ENCODE peak calls at places on chromosomes 3 and 15, in nine cellular contexts. H, K, N, A, T, Q, V, B and S are unnamed samples. For H3K4me1 and H3K9me3, the result is how much of the 10 kb centered on the place peaks cover.

GRCh38 chr3:183822631-183823030 is 2.7 kb downstream of the MAP6D1 start:
- DNase-seq in H (no peak), K (peak), N (no peak), A (no peak), T (no peak), Q (no peak), V (no peak), B (no peak), S (no peak)

GRCh38 chr15:63601026-63601726 is 4.0 kb downstream of the FBXL22 start:
- DNase-seq in H (no peak), K (peak), N (peak), A (no peak), T (peak), Q (peak), V (peak), B (peak), S (no peak)

GRCh38 chr15:41965441-41966413 is 6.6 kb downstream of the EHD4 start:
- DNase-seq in H (no peak), K (no peak), N (peak), A (no peak), T (no peak), Q (peak), V (peak), B (no peak), S (no peak)

GRCh38 chr3:50383750-50384149 is 24.4 kb upstream of the TMEM115 start:
- DNase-seq in H (no peak), K (no peak), N (no peak), A (no peak), T (no peak), Q (no peak), V (no peak), B (no peak), S (no peak)

GRCh38 chr3:126378341-126378751 is 16.4 kb upstream of the CFAP100 start:
- DNase-seq in H (no peak), K (no peak), N (no peak), A (no peak), T (no peak), Q (peak), V (no peak), B (no peak), S (no peak)

GRCh38 chr15:97881568-97881967 is 78.9 kb upstream of the ARRDC4 start:
- DNase-seq in H (no peak), K (no peak), N (no peak), A (no peak), T (no peak), Q (no peak), V (no peak), B (no peak), S (no peak)

GRCh38 chr3:104873331-104873730 is 493.4 kb upstream of the ALCAM start:
- DNase-seq in H (no peak), K (no peak), N (peak), A (no peak), T (no peak), Q (no peak), V (no peak), B (no peak), S (no peak)

GRCh38 chr3:124607163-124607562 is 123.1 kb upstream of the UMPS start:
- DNase-seq in H (no peak), K (no peak), N (peak), A (no peak), T (no peak), Q (no peak), V (no peak), B (no peak), S (no peak)

GRCh38 chr3:27568393-27568792 is 84.2 kb upstream of the SLC4A7 start:
- DNase-seq in H (no peak), K (no peak), N (no peak), A (no peak), T (no peak), Q (peak), V (peak), B (no peak), S (no peak)

GRCh38 chr15:47652213-47652852 is 65.0 kb upstream of the SEMA6D start:
- DNase-seq in H (no peak), K (no peak), N (no peak), A (no peak), T (no peak), Q (no peak), V (no peak), B (no peak), S (peak)

GRCh38 chr3:99945328-99945995 is 127.8 kb downstream of the CMSS1 start:
- DNase-seq in H (no peak), K (no peak), N (peak), A (no peak), T (no peak), Q (peak), V (no peak), B (no peak), S (peak)

GRCh38 chr3:155070932-155071387 is 9.2 kb upstream of the MME start:
- DNase-seq in H (no peak), K (no peak), N (peak), A (peak), T (no peak), Q (no peak), V (no peak), B (no peak), S (no peak)

GRCh38 chr3:58008140-58009025 is at the start of gene FLNB:
- DNase-seq in H (no peak), K (peak), N (peak), A (no peak), T (peak), Q (peak), V (peak), B (peak), S (peak)

GRCh38 chr3:168884353-168884903 is 779.1 kb downstream of the MECOM start:
- DNase-seq in H (no peak), K (no peak), N (peak), A (no peak), T (no peak), Q (peak), V (no peak), B (no peak), S (peak)

GRCh38 chr3:179421500-179421899 is 29.8 kb downstream of the GNB4 start:
- DNase-seq in H (no peak), K (peak), N (peak), A (peak), T (no peak), Q (no peak), V (no peak), B (no peak), S (no peak)

GRCh38 chr15:31516874-31517273 is 190.2 kb downstream of the KLF13 start:
- DNase-seq in H (no peak), K (no peak), N (no peak), A (no peak), T (no peak), Q (no peak), V (no peak), B (no peak), S (no peak)

GRCh38 chr3:155352900-155353490 is 59.5 kb upstream of the STRIT1 start:
- DNase-seq in H (no peak), K (peak), N (peak), A (peak), T (peak), Q (no peak), V (no peak), B (no peak), S (peak)

GRCh38 chr3:153028336-153028735 is 133.7 kb upstream of the RAP2B start:
- DNase-seq in H (no peak), K (no peak), N (peak), A (no peak), T (no peak), Q (no peak), V (no peak), B (no peak), S (no peak)

GRCh38 chr15:45646220-45646619 is 11.4 kb downstream of the SQOR start:
- DNase-seq in H (no peak), K (no peak), N (peak), A (no peak), T (no peak), Q (no peak), V (no peak), B (no peak), S (no peak)
- H3K4me1 ChIP-seq in H (under half), K (under half), N (under half), A (half or more), T (under half), Q (under half), V (half or more), B (half or more), S (under half)

DNA sequence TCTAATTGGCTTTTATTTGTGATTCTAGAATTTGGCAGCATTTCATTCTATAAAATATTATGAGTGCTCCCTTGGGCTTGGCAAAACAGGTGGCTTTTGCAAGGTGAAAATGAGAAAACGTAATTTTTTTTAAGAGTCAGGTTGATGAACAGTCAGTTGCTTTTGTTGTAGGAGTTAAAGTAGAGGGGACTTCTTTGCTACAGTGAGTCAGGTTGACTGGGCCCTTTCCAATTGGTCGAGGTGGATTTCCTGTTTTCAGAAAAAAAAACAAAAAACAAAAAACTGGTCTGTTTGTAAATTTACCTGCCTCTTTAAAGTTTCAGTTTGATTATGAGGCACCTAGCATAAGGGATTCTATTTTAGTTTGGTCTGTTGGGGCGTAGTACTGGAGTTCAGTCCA is 1469.4 kb upstream of the GBE1 start:
- DNase-seq in H (no peak), K (no peak), N (no peak), A (no peak), T (no peak), Q (no peak), V (no peak), B (no peak), S (no peak)
- H3K9me3 ChIP-seq in H (under half), K (under half), N (under half), A (under half), T (under half), Q (under half), V (under half), B (under half), S (under half)

DNA sequence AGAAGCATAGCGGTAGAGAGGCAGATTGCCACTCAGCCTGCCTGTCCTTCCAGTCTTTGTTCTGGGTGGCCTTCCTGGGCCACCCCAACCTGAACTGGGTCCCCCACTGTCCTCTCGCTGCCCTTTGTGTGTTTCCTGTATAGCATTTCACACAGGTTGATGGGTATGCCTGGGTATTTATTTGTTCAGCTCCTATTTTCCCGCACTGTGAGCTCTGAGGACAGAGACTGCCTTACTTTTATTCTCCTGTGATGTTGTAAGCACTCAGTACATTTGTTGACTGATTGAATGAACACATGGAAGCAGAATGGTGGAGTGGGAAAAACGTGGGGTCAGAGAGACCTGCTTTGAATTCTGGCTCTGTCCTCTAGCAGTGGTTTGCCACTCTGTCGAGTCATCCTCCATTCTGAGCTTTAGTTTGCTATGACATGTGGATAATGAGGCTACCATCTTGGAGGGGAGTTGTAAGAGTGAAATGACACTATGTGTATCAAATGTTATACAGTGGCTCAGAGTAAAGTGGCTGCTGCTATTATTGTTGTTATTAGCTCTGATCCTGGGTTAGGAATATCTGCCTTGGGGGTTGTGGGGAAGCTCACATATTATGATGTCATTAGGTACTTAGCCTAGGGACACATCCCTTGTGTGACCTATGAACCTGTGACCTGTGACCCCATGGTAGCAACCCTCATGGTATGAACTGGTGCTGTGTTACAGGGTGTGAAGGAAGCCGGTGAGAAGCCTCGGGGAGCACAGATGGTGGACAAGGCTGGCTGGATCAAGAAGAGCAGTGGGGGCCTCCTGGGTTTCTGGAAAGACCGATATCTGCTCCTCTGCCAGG is 6.4 kb downstream of the PLEKHO2 start:
- DNase-seq in H (no peak), K (peak), N (no peak), A (no peak), T (no peak), Q (peak), V (no peak), B (no peak), S (no peak)
- H3K27ac ChIP-seq in H (peak), K (no peak), N (peak), A (no peak), T (no peak), Q (no peak), V (peak), B (no peak), S (no peak)

GRCh38 chr3:187746479-187747335 is 1.4 kb upstream of the BCL6 start:
- DNase-seq in H (no peak), K (peak), N (peak), A (no peak), T (no peak), Q (no peak), V (no peak), B (no peak), S (no peak)
- H3K4me1 ChIP-seq in H (under half), K (under half), N (under half), A (half or more), T (under half), Q (under half), V (half or more), B (under half), S (under half)

GRCh38 chr15:39013262-39013661 is 448.6 kb upstream of the RASGRP1 start:
- DNase-seq in H (no peak), K (no peak), N (no peak), A (no peak), T (no peak), Q (no peak), V (no peak), B (no peak), S (no peak)

GRCh38 chr15:39014682-39015081 is 450.1 kb upstream of the RASGRP1 start:
- DNase-seq in H (no peak), K (no peak), N (no peak), A (no peak), T (no peak), Q (no peak), V (no peak), B (no peak), S (no peak)

DNA sequence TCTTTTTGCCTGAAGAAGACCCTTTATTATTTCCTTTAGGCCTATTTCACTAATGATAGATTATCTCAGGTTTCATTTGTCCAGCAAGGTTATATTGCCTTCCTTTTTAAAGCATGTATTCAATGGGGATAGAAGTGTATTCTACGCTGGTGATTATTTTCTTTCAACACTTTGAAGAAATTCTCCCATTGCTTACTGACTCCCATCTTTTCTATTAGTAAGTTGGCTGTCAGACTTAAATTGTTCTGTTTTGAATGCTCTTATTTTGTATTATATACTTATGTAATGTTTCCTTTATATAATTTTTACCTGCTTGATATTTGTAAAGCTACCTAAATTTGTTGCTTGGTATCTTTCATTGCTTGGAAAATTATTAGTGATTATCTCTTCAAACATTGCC is 445.1 kb upstream of the RASGRP1 start:
- DNase-seq in H (no peak), K (no peak), N (no peak), A (no peak), T (no peak), Q (no peak), V (no peak), B (no peak), S (no peak)
- H3K9me3 ChIP-seq in H (under half), K (under half), N (under half), A (under half), T (under half), Q (under half), V (under half), B (under half), S (under half)

GRCh38 chr3:188947983-188948657 is 223.7 kb upstream of the TPRG1 start:
- DNase-seq in H (no peak), K (peak), N (peak), A (no peak), T (no peak), Q (peak), V (peak), B (no peak), S (peak)
- H3K27ac ChIP-seq in H (no peak), K (no peak), N (peak), A (peak), T (no peak), Q (peak), V (peak), B (no peak), S (peak)

DNA sequence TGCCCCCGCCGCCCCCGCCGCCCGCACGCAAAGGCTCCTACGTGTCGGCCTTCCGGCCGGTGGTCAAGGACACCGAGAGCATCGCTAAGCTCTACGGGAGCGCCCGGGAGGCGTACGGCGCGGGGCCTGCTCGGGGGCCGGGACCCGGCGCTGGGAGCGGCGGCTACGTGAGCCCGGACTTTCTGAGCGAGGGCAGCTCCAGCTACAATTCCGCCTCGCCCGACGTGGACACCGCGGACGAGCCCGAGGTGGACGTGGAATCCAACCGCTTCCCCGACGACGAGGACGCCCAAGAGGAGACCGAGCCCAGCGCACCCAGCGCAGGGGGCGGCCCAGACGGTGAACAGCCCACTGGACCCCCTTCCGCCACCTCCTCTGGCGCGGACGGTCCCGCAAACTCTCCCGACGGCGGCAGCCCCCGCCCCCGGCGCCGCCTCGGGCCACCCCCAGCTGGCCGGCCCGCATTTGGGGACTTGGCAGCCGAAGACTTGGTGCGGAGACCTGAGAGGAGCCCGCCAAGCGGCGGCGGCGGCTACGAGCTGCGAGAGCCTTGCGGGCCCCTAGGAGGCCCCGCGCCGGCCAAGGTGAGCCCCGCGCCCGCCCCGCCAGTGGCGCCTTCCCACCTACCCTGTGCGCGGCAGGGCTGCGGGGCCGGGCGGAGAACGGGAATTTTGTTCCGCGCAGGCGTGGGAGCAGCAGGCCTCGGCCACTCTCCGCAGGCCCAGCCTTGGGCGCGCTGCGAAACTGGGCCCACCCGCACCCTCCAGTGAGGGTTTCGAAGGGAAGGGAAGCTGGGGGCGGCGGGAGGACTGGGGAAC is 2.5 kb downstream of the SKOR1 start:
- DNase-seq in H (no peak), K (peak), N (no peak), A (no peak), T (no peak), Q (no peak), V (no peak), B (no peak), S (no peak)
- H3K4me1 ChIP-seq in H (under half), K (half or more), N (under half), A (under half), T (under half), Q (under half), V (half or more), B (half or more), S (under half)

DNA sequence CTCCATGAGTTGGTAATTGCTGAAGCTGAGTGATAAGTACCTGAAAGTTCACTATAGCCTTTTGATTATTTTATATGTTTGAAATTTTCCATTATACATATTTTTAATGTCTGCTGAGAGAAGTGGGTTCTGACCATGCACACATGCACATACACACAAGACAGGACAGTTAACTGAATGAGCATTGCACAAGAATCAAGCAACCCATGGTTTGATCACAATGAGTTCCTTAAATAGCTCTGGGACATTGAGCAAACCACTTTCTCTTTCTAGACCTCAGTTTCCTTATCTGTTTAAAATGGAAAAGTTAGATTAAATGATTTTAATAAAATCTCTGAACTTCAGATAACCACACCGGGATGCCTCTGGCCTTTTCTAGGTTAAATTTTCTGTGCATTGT is 26.7 kb downstream of the SNTN start:
- DNase-seq in H (no peak), K (no peak), N (no peak), A (no peak), T (no peak), Q (no peak), V (no peak), B (no peak), S (no peak)
- H3K9me3 ChIP-seq in H (under half), K (under half), N (under half), A (under half), T (under half), Q (under half), V (under half), B (under half), S (under half)